ENCODE peak calls at places on chromosome 12, in six cellular contexts. Q is NB4, G is iris pigment epithelial cell, L is head of caudate nucleus, D is RKO, K is C1 segment of cervical spinal cord. B is an unnamed sample.

GRCh38 chr12:40616383-40616900 is 75.8 kb upstream of the CNTN1 start:
- DNase-seq in Q (no peak), G (no peak), L (no peak), D (no peak), K (no peak), B (no peak)

GRCh38 chr12:52381206-52381605 is 4.2 kb downstream of the KRT84 start:
- DNase-seq in Q (no peak), G (no peak), L (no peak), D (no peak), K (no peak), B (no peak)

GRCh38 chr12:18752947-18753346 is 15.0 kb downstream of the CAPZA3 start:
- DNase-seq in Q (no peak), G (no peak), L (no peak), D (no peak), K (no peak), B (no peak)

GRCh38 chr12:2666846-2667245 is 127.9 kb upstream of the FKBP4 start:
- DNase-seq in Q (no peak), G (no peak), L (no peak), D (no peak), K (no peak), B (no peak)

GRCh38 chr12:54388214-54389138 is 3.9 kb upstream of the ZNF385A start:
- DNase-seq in Q (no peak), G (no peak), L (no peak), D (no peak), K (no peak), B (no peak)

GRCh38 chr12:47188576-47189441 is 109.0 kb upstream of the AMIGO2 start:
- DNase-seq in Q (no peak), G (peak), L (no peak), D (no peak), K (no peak), B (no peak)

GRCh38 chr12:57240926-57241555 is 9.9 kb downstream of the STAC3 start:
- DNase-seq in Q (peak), G (peak), L (no peak), D (no peak), K (no peak), B (no peak)

GRCh38 chr12:11958216-11959091 is 112.3 kb upstream of the BCL2L14 start:
- DNase-seq in Q (peak), G (peak), L (no peak), D (peak), K (no peak), B (no peak)

GRCh38 chr12:93733358-93733757 is 56.2 kb downstream of the CRADD start:
- DNase-seq in Q (no peak), G (no peak), L (no peak), D (no peak), K (no peak), B (no peak)

GRCh38 chr12:104480012-104480411 is 23.3 kb downstream of the CHST11 start:
- DNase-seq in Q (no peak), G (no peak), L (no peak), D (no peak), K (no peak), B (no peak)

GRCh38 chr12:85948340-85948739 is 74.2 kb downstream of the NTS start:
- DNase-seq in Q (no peak), G (no peak), L (no peak), D (no peak), K (no peak), B (no peak)

GRCh38 chr12:88726806-88727722 is 146.8 kb upstream of the KITLG start:
- DNase-seq in Q (no peak), G (peak), L (no peak), D (peak), K (no peak), B (no peak)

GRCh38 chr12:20601668-20602280 is 93.4 kb upstream of the SLCO1C1 start:
- DNase-seq in Q (peak), G (peak), L (no peak), D (peak), K (no peak), B (no peak)

GRCh38 chr12:27236498-27236897 is 7.6 kb upstream of the STK38L start:
- DNase-seq in Q (peak), G (peak), L (no peak), D (peak), K (no peak), B (no peak)

GRCh38 chr12:115354007-115354452 is 670.1 kb upstream of the TBX3 start:
- DNase-seq in Q (peak), G (peak), L (peak), D (peak), K (no peak), B (no peak)

GRCh38 chr12:14576896-14577295 is 9.2 kb upstream of the PLBD1 start:
- DNase-seq in Q (no peak), G (no peak), L (no peak), D (no peak), K (no peak), B (no peak)

GRCh38 chr12:49907352-49907751 is 3.7 kb upstream of the FAIM2 start:
- DNase-seq in Q (no peak), G (no peak), L (no peak), D (no peak), K (no peak), B (no peak)

GRCh38 chr12:46364300-46364696 is 8.3 kb downstream of the SLC38A2 start:
- DNase-seq in Q (no peak), G (no peak), L (no peak), D (no peak), K (no peak), B (no peak)

GRCh38 chr12:2246358-2246757 is 193.6 kb downstream of the CACNA1C start:
- DNase-seq in Q (no peak), G (no peak), L (no peak), D (no peak), K (no peak), B (no peak)

GRCh38 chr12:109883429-109883828 is 3.1 kb upstream of the GLTP start:
- DNase-seq in Q (no peak), G (no peak), L (no peak), D (no peak), K (no peak), B (no peak)

GRCh38 chr12:50618864-50619609 is 114.3 kb downstream of the DIP2B start:
- DNase-seq in Q (no peak), G (peak), L (no peak), D (no peak), K (no peak), B (no peak)

GRCh38 chr12:12704593-12705230 is 8.7 kb upstream of the GPR19 start:
- DNase-seq in Q (peak), G (peak), L (peak), D (peak), K (no peak), B (peak)

GRCh38 chr12:127170271-127171180 is 1096.4 kb upstream of the TMEM132C start:
- DNase-seq in Q (no peak), G (peak), L (no peak), D (no peak), K (no peak), B (no peak)

GRCh38 chr12:70756118-70756517 is 118.9 kb upstream of the PTPRB start:
- DNase-seq in Q (peak), G (peak), L (no peak), D (peak), K (no peak), B (no peak)

GRCh38 chr12:46921048-46921753 is 95.4 kb upstream of the SLC38A4 start:
- DNase-seq in Q (no peak), G (peak), L (no peak), D (peak), K (no peak), B (no peak)

GRCh38 chr12:96985515-96986362 is 78.7 kb downstream of the NEDD1 start:
- DNase-seq in Q (peak), G (no peak), L (no peak), D (no peak), K (no peak), B (no peak)

GRCh38 chr12:70853326-70853725 is 67.2 kb downstream of the PTPRR start:
- DNase-seq in Q (peak), G (peak), L (no peak), D (no peak), K (no peak), B (no peak)

GRCh38 chr12:125634813-125635212 is 569.6 kb downstream of the AACS start:
- DNase-seq in Q (no peak), G (no peak), L (no peak), D (no peak), K (no peak), B (no peak)

GRCh38 chr12:119423285-119423684 is 88.8 kb downstream of the CCDC60 start:
- DNase-seq in Q (peak), G (no peak), L (no peak), D (no peak), K (no peak), B (no peak)

GRCh38 chr12:1533602-1534304 is 60.6 kb downstream of the FBXL14 start:
- DNase-seq in Q (peak), G (peak), L (no peak), D (no peak), K (no peak), B (no peak)

GRCh38 chr12:102534899-102535298 is 54.5 kb upstream of the IGF1 start:
- DNase-seq in Q (no peak), G (no peak), L (no peak), D (no peak), K (no peak), B (no peak)

GRCh38 chr12:90484130-90484529 is 470.8 kb downstream of the CCER1 start:
- DNase-seq in Q (no peak), G (no peak), L (no peak), D (no peak), K (no peak), B (no peak)

GRCh38 chr12:95956557-95957145 is 13.5 kb downstream of the AMDHD1 start:
- DNase-seq in Q (no peak), G (no peak), L (peak), D (no peak), K (no peak), B (no peak)

GRCh38 chr12:43805149-43805856 is 814 bp downstream of the TWF1 start:
- DNase-seq in Q (peak), G (no peak), L (no peak), D (peak), K (no peak), B (no peak)

B was measured in substantia nigra.